ENCODE peak calls at places on chromosome 19, in four cellular contexts. One of them, this sample, is unnamed.

GRCh38 chr19:53916004-53916403 is 6.9 kb downstream of the CACNG7 start:
- DNase-seq in HFF-Myc: no peak
- DNase-seq in nephron progenitor cell: no peak
- DNase-seq in hepatocyte: no peak
- DNase-seq in this sample: no peak

GRCh38 chr19:51903192-51903591 is 1.6 kb downstream of the ZNF649 start:
- DNase-seq in nephron progenitor cell: no peak
- DNase-seq in hepatocyte: no peak
- DNase-seq in HFF-Myc: no peak
- DNase-seq in this sample: no peak

GRCh38 chr19:6417713-6418561 is 6.7 kb downstream of the KHSRP start:
- DNase-seq in nephron progenitor cell: peak; percentile 42
- DNase-seq in HFF-Myc: no peak
- DNase-seq in hepatocyte: no peak
- DNase-seq in this sample: no peak

GRCh38 chr19:46716013-46716671 is 772 bp downstream of the PRKD2 start:
- DNase-seq in nephron progenitor cell: peak; percentile 72
- DNase-seq in HFF-Myc: no peak
- DNase-seq in hepatocyte: peak; percentile 57
- DNase-seq in this sample: no peak

GRCh38 chr19:5567360-5567970 is at the start of gene TINCR:
- DNase-seq in nephron progenitor cell: peak; percentile 70
- DNase-seq in HFF-Myc: no peak
- DNase-seq in hepatocyte: peak; percentile 56
- DNase-seq in this sample: no peak

GRCh38 chr19:14248578-14249011 is 42.6 kb upstream of the ADGRL1 start:
- DNase-seq in nephron progenitor cell: peak; percentile 74
- DNase-seq in hepatocyte: peak; percentile 84
- DNase-seq in HFF-Myc: no peak
- DNase-seq in this sample: no peak

GRCh38 chr19:4910594-4911273 is 1.4 kb downstream of the UHRF1 start:
- DNase-seq in nephron progenitor cell: peak; percentile 19
- DNase-seq in hepatocyte: no peak
- DNase-seq in HFF-Myc: no peak
- DNase-seq in this sample: no peak

GRCh38 chr19:4811328-4812131 is 20.0 kb downstream of the TICAM1 start:
- DNase-seq in HFF-Myc: peak; percentile 27
- DNase-seq in nephron progenitor cell: peak; percentile 92
- DNase-seq in hepatocyte: peak; percentile 83
- DNase-seq in this sample: no peak

GRCh38 chr19:49855676-49856573 is 5.0 kb downstream of the PTOV1 start:
- DNase-seq in HFF-Myc: no peak
- DNase-seq in nephron progenitor cell: no peak
- DNase-seq in hepatocyte: no peak
- DNase-seq in this sample: no peak

GRCh38 chr19:2724148-2724557 is 3.0 kb upstream of the DIRAS1 start:
- DNase-seq in nephron progenitor cell: peak; percentile 23
- DNase-seq in HFF-Myc: no peak
- DNase-seq in hepatocyte: no peak
- DNase-seq in this sample: no peak

GRCh38 chr19:40576181-40576584 is 490 bp upstream of the SHKBP1 start:
- DNase-seq in nephron progenitor cell: peak; percentile 39
- DNase-seq in HFF-Myc: no peak
- DNase-seq in hepatocyte: no peak
- DNase-seq in this sample: no peak

GRCh38 chr19:58330458-58330857 is 3.7 kb downstream of the ZSCAN22 start:
- DNase-seq in hepatocyte: peak; percentile 31
- DNase-seq in nephron progenitor cell: no peak
- DNase-seq in HFF-Myc: no peak
- DNase-seq in this sample: no peak

GRCh38 chr19:52170304-52170703 is 1.1 kb downstream of the ZNF836 start:
- DNase-seq in nephron progenitor cell: peak; percentile 12
- DNase-seq in hepatocyte: no peak
- DNase-seq in HFF-Myc: no peak
- DNase-seq in this sample: no peak

GRCh38 chr19:45473366-45474190 is 5.8 kb downstream of the FOSB start:
- DNase-seq in hepatocyte: peak; percentile 34
- DNase-seq in HFF-Myc: no peak
- DNase-seq in nephron progenitor cell: no peak
- DNase-seq in this sample: no peak

GRCh38 chr19:45947926-45948325 is 25.7 kb downstream of the NOVA2 start:
- DNase-seq in HFF-Myc: no peak
- DNase-seq in hepatocyte: no peak
- DNase-seq in nephron progenitor cell: no peak
- DNase-seq in this sample: no peak

GRCh38 chr19:1068111-1069001 is 1.4 kb downstream of the ARHGAP45 start:
- DNase-seq in HFF-Myc: no peak
- DNase-seq in hepatocyte: no peak
- DNase-seq in nephron progenitor cell: no peak
- DNase-seq in this sample: no peak

GRCh38 chr19:28847468-28847867 is 365.5 kb downstream of the UQCRFS1 start:
- DNase-seq in hepatocyte: peak; percentile 19
- DNase-seq in nephron progenitor cell: no peak
- DNase-seq in HFF-Myc: no peak
- DNase-seq in this sample: no peak

GRCh38 chr19:6065685-6066365 is 44.5 kb downstream of the RFX2 start:
- DNase-seq in hepatocyte: peak; percentile 72
- DNase-seq in nephron progenitor cell: peak; percentile 33
- DNase-seq in HFF-Myc: no peak
- DNase-seq in this sample: no peak

GRCh38 chr19:38852231-38853044 is 2.7 kb upstream of the HNRNPL start:
- DNase-seq in nephron progenitor cell: no peak
- DNase-seq in hepatocyte: peak; percentile 66
- DNase-seq in HFF-Myc: no peak
- DNase-seq in this sample: no peak
- TF ChIP-seq CTCF in nephron progenitor cell: no peak
- TF ChIP-seq CTCF in hepatocyte: no peak
- TF ChIP-seq CTCF in HFF-Myc: no peak
- TF ChIP-seq CTCF in this sample: no peak

GRCh38 chr19:41930926-41931592 is 2.8 kb upstream of the ERFL start:
- DNase-seq in hepatocyte: no peak
- DNase-seq in nephron progenitor cell: no peak
- DNase-seq in HFF-Myc: no peak
- DNase-seq in this sample: no peak
- TF ChIP-seq CTCF in hepatocyte: peak; percentile 30
- TF ChIP-seq CTCF in nephron progenitor cell: peak; percentile 31
- TF ChIP-seq CTCF in HFF-Myc: peak; percentile 55
- TF ChIP-seq CTCF in this sample: peak; percentile 50

GRCh38 chr19:34841780-34842179 is 68.8 kb upstream of the ZNF599 start:
- DNase-seq in hepatocyte: no peak
- DNase-seq in nephron progenitor cell: no peak
- DNase-seq in HFF-Myc: no peak
- DNase-seq in this sample: no peak

GRCh38 chr19:34835952-34836351 is 62.9 kb upstream of the ZNF599 start:
- DNase-seq in HFF-Myc: no peak
- DNase-seq in nephron progenitor cell: no peak
- DNase-seq in hepatocyte: no peak
- DNase-seq in this sample: no peak

GRCh38 chr19:34838753-34839431 is 65.9 kb upstream of the ZNF599 start:
- DNase-seq in hepatocyte: peak; percentile 71
- DNase-seq in nephron progenitor cell: peak; percentile 43
- DNase-seq in HFF-Myc: no peak
- DNase-seq in this sample: no peak

GRCh38 chr19:34837262-34837661 is 64.2 kb upstream of the ZNF599 start:
- DNase-seq in hepatocyte: peak; percentile 20
- DNase-seq in HFF-Myc: no peak
- DNase-seq in nephron progenitor cell: no peak
- DNase-seq in this sample: no peak

DNA sequence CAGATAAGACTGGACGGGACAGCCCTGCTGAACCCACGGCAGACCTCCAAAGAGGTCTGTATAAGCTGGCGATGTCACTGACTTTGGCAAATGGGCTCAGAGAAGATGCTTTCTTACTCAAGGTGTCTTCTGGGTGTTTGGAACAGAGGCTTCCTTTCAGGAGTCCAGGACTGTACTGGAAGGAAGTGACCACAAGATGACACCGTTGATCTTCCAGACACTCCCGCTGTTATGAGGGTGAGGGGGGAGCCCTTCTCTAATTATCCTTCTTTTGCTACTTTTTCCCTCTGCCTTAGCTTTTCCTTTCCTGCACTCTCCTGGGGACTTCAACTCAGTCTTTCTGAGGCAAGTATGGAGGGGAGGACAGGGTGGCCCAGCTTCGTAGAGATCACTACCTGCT is 65.2 kb upstream of the ZNF599 start:
- DNase-seq in nephron progenitor cell: no peak
- DNase-seq in HFF-Myc: no peak
- DNase-seq in hepatocyte: peak; percentile 21
- DNase-seq in this sample: no peak
- TF ChIP-seq CTCF in nephron progenitor cell: no peak
- TF ChIP-seq CTCF in HFF-Myc: no peak
- TF ChIP-seq CTCF in hepatocyte: peak; percentile 31
- TF ChIP-seq CTCF in this sample: no peak

GRCh38 chr19:38441660-38442348 is 8.3 kb downstream of the RYR1 start:
- DNase-seq in hepatocyte: no peak
- DNase-seq in HFF-Myc: no peak
- DNase-seq in nephron progenitor cell: peak; percentile 35
- DNase-seq in this sample: no peak
- TF ChIP-seq CTCF in hepatocyte: no peak
- TF ChIP-seq CTCF in HFF-Myc: no peak
- TF ChIP-seq CTCF in nephron progenitor cell: no peak
- TF ChIP-seq CTCF in this sample: no peak

GRCh38 chr19:16073988-16074387 is 2.3 kb upstream of the TPM4 start:
- DNase-seq in nephron progenitor cell: no peak
- DNase-seq in HFF-Myc: no peak
- DNase-seq in hepatocyte: no peak
- DNase-seq in this sample: no peak
- TF ChIP-seq CTCF in nephron progenitor cell: no peak
- TF ChIP-seq CTCF in HFF-Myc: no peak
- TF ChIP-seq CTCF in hepatocyte: no peak
- TF ChIP-seq CTCF in this sample: no peak

GRCh38 chr19:33414667-33415605 is 41.4 kb downstream of the CEBPG start:
- DNase-seq in nephron progenitor cell: no peak
- DNase-seq in hepatocyte: no peak
- DNase-seq in HFF-Myc: no peak
- DNase-seq in this sample: no peak

GRCh38 chr19:33417751-33418150 is 44.2 kb downstream of the CEBPG start:
- DNase-seq in hepatocyte: no peak
- DNase-seq in nephron progenitor cell: no peak
- DNase-seq in HFF-Myc: no peak
- DNase-seq in this sample: no peak

GRCh38 chr19:33418461-33418860 is 45.0 kb downstream of the CEBPG start:
- DNase-seq in nephron progenitor cell: no peak
- DNase-seq in HFF-Myc: no peak
- DNase-seq in hepatocyte: no peak
- DNase-seq in this sample: no peak

GRCh38 chr19:33413868-33414666 is 40.6 kb downstream of the CEBPG start:
- DNase-seq in HFF-Myc: no peak
- DNase-seq in nephron progenitor cell: no peak
- DNase-seq in hepatocyte: no peak
- DNase-seq in this sample: no peak

DNA sequence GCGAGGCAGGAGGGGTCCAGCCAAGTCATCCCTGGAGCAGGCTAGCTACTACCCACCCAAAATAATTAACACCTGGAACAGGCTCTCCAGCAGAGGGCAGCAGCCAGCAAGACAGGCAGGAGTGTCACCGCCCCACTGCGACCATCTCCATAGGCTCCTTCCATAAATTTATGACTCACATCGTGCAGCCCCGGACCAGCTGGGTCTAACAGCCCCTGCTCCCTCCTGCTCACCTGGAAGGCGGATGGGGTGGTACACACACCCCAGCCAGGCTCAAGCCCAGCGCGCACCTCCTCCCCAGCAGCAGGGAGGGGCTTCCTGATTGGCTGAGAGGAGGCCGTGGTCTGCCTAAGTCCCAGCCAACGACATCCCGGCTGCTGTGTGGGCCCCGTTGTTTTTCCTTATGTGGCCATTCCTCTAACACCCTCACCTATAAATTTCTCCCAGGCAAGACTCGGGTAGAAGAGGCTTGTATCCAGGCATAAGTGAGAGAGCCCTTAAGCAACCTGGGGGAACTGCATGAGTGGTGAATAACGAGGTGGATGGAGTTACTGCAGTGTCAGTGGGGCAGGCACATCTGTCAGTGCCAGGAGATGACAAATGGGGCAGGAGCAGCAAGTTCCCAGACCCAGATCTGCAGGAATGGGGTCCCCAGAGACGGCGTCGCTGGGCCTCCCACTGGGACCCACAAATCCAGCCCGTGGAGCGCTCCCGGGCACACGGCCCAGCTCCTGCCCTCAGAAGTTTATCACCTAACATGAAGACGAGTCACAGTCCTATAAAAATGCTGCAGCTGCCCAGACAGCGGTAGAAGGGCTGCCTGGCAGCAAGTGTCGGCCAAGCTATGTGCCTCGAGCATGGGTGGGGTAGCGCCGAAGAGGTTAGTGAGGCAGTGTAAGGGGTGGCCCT is 43.1 kb downstream of the CEBPG start:
- DNase-seq in hepatocyte: peak; percentile 84
- DNase-seq in HFF-Myc: peak; percentile 30
- DNase-seq in nephron progenitor cell: peak; percentile 86
- DNase-seq in this sample: no peak
- TF ChIP-seq CTCF in hepatocyte: peak; percentile 67
- TF ChIP-seq CTCF in HFF-Myc: peak; percentile 75
- TF ChIP-seq CTCF in nephron progenitor cell: peak; percentile 76
- TF ChIP-seq CTCF in this sample: peak; percentile 76

GRCh38 chr19:17327068-17327653 is 7.5 kb downstream of the ANO8 start:
- DNase-seq in HFF-Myc: no peak
- DNase-seq in hepatocyte: no peak
- DNase-seq in nephron progenitor cell: no peak
- DNase-seq in this sample: no peak

GRCh38 chr19:17328517-17329060 is 6.1 kb downstream of the ANO8 start:
- DNase-seq in hepatocyte: peak; percentile 39
- DNase-seq in nephron progenitor cell: peak; percentile 57
- DNase-seq in HFF-Myc: no peak
- DNase-seq in this sample: no peak

GRCh38 chr19:17329061-17329767 is 5.4 kb downstream of the ANO8 start:
- DNase-seq in HFF-Myc: no peak
- DNase-seq in nephron progenitor cell: no peak
- DNase-seq in hepatocyte: peak; percentile 11
- DNase-seq in this sample: no peak

GRCh38 chr19:17326595-17326966 is 8.1 kb downstream of the ANO8 start:
- DNase-seq in hepatocyte: no peak
- DNase-seq in HFF-Myc: no peak
- DNase-seq in nephron progenitor cell: no peak
- DNase-seq in this sample: no peak

DNA sequence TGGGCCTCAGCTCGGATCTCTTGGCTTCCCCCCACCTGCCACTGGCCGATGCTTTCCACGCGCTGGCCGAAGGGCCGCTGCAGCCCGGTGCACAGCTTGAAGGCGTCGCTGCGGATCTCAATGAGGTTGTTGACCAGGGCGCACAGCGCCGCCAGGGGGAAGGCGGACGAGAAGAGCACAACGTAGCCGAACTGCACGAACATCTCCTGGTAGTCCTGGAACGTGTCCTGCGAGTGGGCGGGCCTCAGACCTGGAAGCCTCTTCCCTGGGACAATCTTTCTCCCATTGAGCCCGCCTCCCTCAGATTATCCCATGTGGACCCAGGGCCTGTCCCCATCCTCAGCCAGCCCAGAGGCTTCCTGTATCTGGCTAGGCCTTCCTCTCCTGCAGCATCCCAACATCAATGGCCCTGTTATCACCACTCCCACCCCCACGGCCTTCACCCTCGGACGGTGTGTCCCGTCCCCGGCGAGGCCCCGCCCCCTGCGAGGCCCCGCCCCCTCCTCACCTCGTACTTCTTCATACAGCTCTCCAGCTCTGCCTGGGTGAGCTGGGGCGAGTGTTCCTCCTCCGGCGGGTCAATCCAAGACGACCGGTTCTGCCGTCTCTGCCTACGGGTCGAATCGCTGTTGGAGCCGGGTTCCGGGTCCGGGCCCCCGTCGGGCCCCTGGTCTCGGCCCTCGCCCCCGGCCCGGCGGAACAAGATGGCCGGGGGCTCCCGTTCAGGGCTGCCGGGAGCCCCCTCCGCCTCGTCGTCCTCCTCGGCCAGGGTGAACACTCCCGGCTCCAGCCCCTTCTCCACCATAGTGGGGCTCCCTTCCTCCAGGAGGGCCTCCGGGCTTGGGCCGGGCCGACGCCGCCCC is 6.8 kb downstream of the ANO8 start:
- DNase-seq in HFF-Myc: no peak
- DNase-seq in hepatocyte: peak; percentile 89
- DNase-seq in nephron progenitor cell: peak; percentile 87
- DNase-seq in this sample: no peak
- TF ChIP-seq CTCF in HFF-Myc: no peak
- TF ChIP-seq CTCF in hepatocyte: peak; percentile 47
- TF ChIP-seq CTCF in nephron progenitor cell: peak; percentile 67
- TF ChIP-seq CTCF in this sample: no peak